ENCODE peak calls at places on chromosome 5, in ten cellular contexts. K, J, H, L, P, E, I, S, G and D are unnamed samples.

GRCh38 chr5:172586118-172587060 is 54.7 kb upstream of the NEURL1B start:
- DNase-seq in K (no peak), J (no peak), H (no peak), L (no peak), P (no peak), E (no peak), I (no peak), S (no peak), G (no peak), D (peak; percentile 36)

GRCh38 chr5:80229902-80230255 is 26.0 kb downstream of the SERINC5 start:
- DNase-seq in K (no peak), J (no peak), H (no peak), L (no peak), P (no peak), E (no peak), I (no peak), S (no peak), G (no peak), D (no peak)

GRCh38 chr5:36300181-36300926 is 1.3 kb downstream of the RANBP3L start:
- DNase-seq in K (no peak), J (no peak), H (no peak), L (no peak), P (no peak), E (no peak), I (peak; percentile 3), S (no peak), G (no peak), D (no peak)

GRCh38 chr5:65925601-65926275 is 637 bp upstream of the ERBIN start:
- DNase-seq in K (peak; percentile 79), J (peak; percentile 92), H (peak; percentile 87), L (peak; percentile 36), P (peak; percentile 78), E (peak; percentile 62), I (peak; percentile 60), S (peak; percentile 76), G (peak; percentile 67), D (peak; percentile 85)

GRCh38 chr5:57412010-57412409 is 70.6 kb downstream of the ACTBL2 start:
- DNase-seq in K (no peak), J (no peak), H (no peak), L (no peak), P (no peak), E (no peak), I (peak; percentile 57), S (no peak), G (no peak), D (no peak)

GRCh38 chr5:160133071-160133917 is 14.0 kb upstream of the PWWP2A start:
- DNase-seq in K (no peak), J (peak; percentile 45), H (no peak), L (no peak), P (no peak), E (no peak), I (no peak), S (peak; percentile 54), G (peak; percentile 42), D (no peak)

GRCh38 chr5:99037668-99038067 is 108.9 kb upstream of the CHD1 start:
- DNase-seq in K (peak; percentile 75), J (no peak), H (peak; percentile 81), L (no peak), P (peak; percentile 71), E (peak; percentile 9), I (no peak), S (no peak), G (no peak), D (peak; percentile 71)

GRCh38 chr5:43312076-43312620 is 1.1 kb downstream of the HMGCS1 start:
- DNase-seq in K (no peak), J (no peak), H (no peak), L (no peak), P (no peak), E (no peak), I (no peak), S (no peak), G (no peak), D (no peak)

GRCh38 chr5:139472410-139473030 is 1.7 kb downstream of the SMIM33 start:
- DNase-seq in K (no peak), J (no peak), H (no peak), L (no peak), P (no peak), E (no peak), I (no peak), S (no peak), G (no peak), D (no peak)

GRCh38 chr5:96978812-96979449 is 43.1 kb downstream of the LNPEP start:
- DNase-seq in K (no peak), J (no peak), H (no peak), L (no peak), P (no peak), E (no peak), I (peak; percentile 20), S (no peak), G (no peak), D (no peak)